ENCODE peak calls at places on chromosomes 2 and 18, in seven cellular contexts. One of them, this sample, is unnamed.

GRCh38 chr2:7083580-7084509 is 166.6 kb downstream of the RNF144A start:
- DNase-seq in stomach: no peak
- DNase-seq in IMR-90: peak; percentile 25
- DNase-seq in K562: peak; percentile 68
- DNase-seq in testis: no peak
- DNase-seq in HCT116: peak; percentile 32
- DNase-seq in body of pancreas: no peak
- DNase-seq in this sample: peak; percentile 47

GRCh38 chr2:6233932-6234331 is 541.7 kb downstream of the SOX11 start:
- DNase-seq in stomach: no peak
- DNase-seq in IMR-90: no peak
- DNase-seq in K562: no peak
- DNase-seq in testis: no peak
- DNase-seq in HCT116: no peak
- DNase-seq in body of pancreas: no peak
- DNase-seq in this sample: no peak

GRCh38 chr2:45344071-45344470 is 267.0 kb downstream of the SRBD1 start:
- DNase-seq in stomach: no peak
- DNase-seq in IMR-90: no peak
- DNase-seq in K562: no peak
- DNase-seq in testis: no peak
- DNase-seq in HCT116: no peak
- DNase-seq in body of pancreas: no peak
- DNase-seq in this sample: no peak

GRCh38 chr2:167537743-167538142 is 649.5 kb downstream of the XIRP2 start:
- DNase-seq in stomach: no peak
- DNase-seq in IMR-90: no peak
- DNase-seq in K562: no peak
- DNase-seq in testis: no peak
- DNase-seq in HCT116: no peak
- DNase-seq in body of pancreas: no peak
- DNase-seq in this sample: no peak

GRCh38 chr2:241095594-241096290 is 6.3 kb downstream of the MTERF4 start:
- DNase-seq in stomach: no peak
- DNase-seq in IMR-90: no peak
- DNase-seq in K562: no peak
- DNase-seq in testis: peak; percentile 13
- DNase-seq in HCT116: no peak
- DNase-seq in body of pancreas: no peak
- DNase-seq in this sample: no peak

GRCh38 chr2:63665091-63665490 is 76.3 kb downstream of the MDH1 start:
- DNase-seq in stomach: no peak
- DNase-seq in IMR-90: no peak
- DNase-seq in K562: no peak
- DNase-seq in testis: no peak
- DNase-seq in HCT116: no peak
- DNase-seq in body of pancreas: no peak
- DNase-seq in this sample: no peak

GRCh38 chr2:209323738-209324137 is 100.1 kb upstream of the MAP2 start:
- DNase-seq in stomach: no peak
- DNase-seq in IMR-90: no peak
- DNase-seq in K562: no peak
- DNase-seq in testis: no peak
- DNase-seq in HCT116: no peak
- DNase-seq in body of pancreas: no peak
- DNase-seq in this sample: peak; percentile 8

GRCh38 chr2:112137516-112138142 is 556 bp upstream of the FBLN7 start:
- DNase-seq in stomach: no peak
- DNase-seq in IMR-90: peak; percentile 37
- DNase-seq in K562: no peak
- DNase-seq in testis: no peak
- DNase-seq in HCT116: no peak
- DNase-seq in body of pancreas: peak; percentile 34
- DNase-seq in this sample: no peak

GRCh38 chr2:156464106-156464505 is 27.9 kb downstream of the GPD2 start:
- DNase-seq in stomach: no peak
- DNase-seq in IMR-90: peak; percentile 54
- DNase-seq in K562: no peak
- DNase-seq in testis: no peak
- DNase-seq in HCT116: no peak
- DNase-seq in body of pancreas: no peak
- DNase-seq in this sample: no peak

GRCh38 chr18:44180683-44181082 is 500.0 kb upstream of the SETBP1 start:
- DNase-seq in stomach: no peak
- DNase-seq in IMR-90: peak; percentile 3
- DNase-seq in K562: no peak
- DNase-seq in testis: no peak
- DNase-seq in HCT116: no peak
- DNase-seq in body of pancreas: no peak
- DNase-seq in this sample: no peak

GRCh38 chr2:34950797-34951196 is 1351.7 kb upstream of the FAM98A start:
- DNase-seq in stomach: no peak
- DNase-seq in IMR-90: no peak
- DNase-seq in K562: no peak
- DNase-seq in testis: no peak
- DNase-seq in HCT116: no peak
- DNase-seq in body of pancreas: no peak
- DNase-seq in this sample: no peak

GRCh38 chr2:147182260-147182659 is 662.6 kb upstream of the ACVR2A start:
- DNase-seq in stomach: peak; percentile 58
- DNase-seq in IMR-90: no peak
- DNase-seq in K562: no peak
- DNase-seq in testis: no peak
- DNase-seq in HCT116: no peak
- DNase-seq in body of pancreas: no peak
- DNase-seq in this sample: no peak

GRCh38 chr2:25537526-25537925 is 135.9 kb downstream of the DTNB start:
- DNase-seq in stomach: no peak
- DNase-seq in IMR-90: no peak
- DNase-seq in K562: no peak
- DNase-seq in testis: no peak
- DNase-seq in HCT116: no peak
- DNase-seq in body of pancreas: no peak
- DNase-seq in this sample: no peak

GRCh38 chr2:61786876-61787275 is 67.0 kb downstream of the FAM161A start:
- DNase-seq in stomach: no peak
- DNase-seq in IMR-90: no peak
- DNase-seq in K562: no peak
- DNase-seq in testis: no peak
- DNase-seq in HCT116: no peak
- DNase-seq in body of pancreas: no peak
- DNase-seq in this sample: no peak

DNA sequence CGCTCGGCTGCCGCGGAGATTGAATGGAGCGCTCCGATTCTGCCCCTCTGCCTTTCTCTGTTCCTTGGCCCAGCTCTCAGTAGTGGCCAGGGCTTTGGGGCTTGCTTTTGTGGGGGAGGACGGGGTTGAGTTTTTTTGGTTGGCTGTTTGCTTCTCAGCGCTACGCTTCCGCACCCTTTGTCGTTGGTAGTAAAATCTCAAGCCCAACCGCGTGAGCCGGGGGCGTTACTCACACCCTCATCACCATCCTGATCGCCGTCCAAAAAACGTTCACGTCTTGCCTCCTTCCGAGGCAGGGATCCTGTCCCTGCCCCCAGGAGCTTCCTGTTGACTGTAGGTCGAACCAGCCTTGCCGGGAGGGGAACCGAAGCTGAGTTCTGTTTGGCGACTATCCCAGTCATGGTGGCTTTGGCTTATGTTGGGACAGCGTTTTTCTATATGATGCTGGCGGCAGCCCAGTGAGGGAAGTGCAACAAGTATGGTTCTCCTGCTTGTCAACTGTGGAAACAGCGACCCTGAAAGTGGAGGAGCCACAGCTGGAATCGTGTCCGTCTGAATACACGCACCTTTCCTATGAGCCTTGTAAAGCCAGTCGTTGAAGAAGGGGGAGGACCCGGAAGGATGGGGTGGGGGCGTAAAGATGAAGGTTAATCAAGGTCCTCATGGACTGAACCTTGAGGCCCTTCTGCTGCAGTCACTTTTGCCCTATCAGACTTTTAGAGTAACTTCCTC is 797 bp upstream of the YES1 start:
- DNase-seq in stomach: peak; percentile 66
- DNase-seq in IMR-90: peak; percentile 82
- DNase-seq in K562: peak; percentile 91
- DNase-seq in testis: peak; percentile 82
- DNase-seq in HCT116: peak; percentile 51
- DNase-seq in body of pancreas: peak; percentile 75
- DNase-seq in this sample: peak; percentile 91
- TF ChIP-seq POLR2A in stomach: no peak
- TF ChIP-seq POLR2A in IMR-90: peak; percentile 83
- TF ChIP-seq POLR2A in K562: peak; percentile 98
- TF ChIP-seq POLR2A in testis: no peak
- TF ChIP-seq POLR2A in HCT116: no peak
- TF ChIP-seq POLR2A in body of pancreas: peak; percentile 44
- TF ChIP-seq POLR2A in this sample: peak; percentile 66

DNA sequence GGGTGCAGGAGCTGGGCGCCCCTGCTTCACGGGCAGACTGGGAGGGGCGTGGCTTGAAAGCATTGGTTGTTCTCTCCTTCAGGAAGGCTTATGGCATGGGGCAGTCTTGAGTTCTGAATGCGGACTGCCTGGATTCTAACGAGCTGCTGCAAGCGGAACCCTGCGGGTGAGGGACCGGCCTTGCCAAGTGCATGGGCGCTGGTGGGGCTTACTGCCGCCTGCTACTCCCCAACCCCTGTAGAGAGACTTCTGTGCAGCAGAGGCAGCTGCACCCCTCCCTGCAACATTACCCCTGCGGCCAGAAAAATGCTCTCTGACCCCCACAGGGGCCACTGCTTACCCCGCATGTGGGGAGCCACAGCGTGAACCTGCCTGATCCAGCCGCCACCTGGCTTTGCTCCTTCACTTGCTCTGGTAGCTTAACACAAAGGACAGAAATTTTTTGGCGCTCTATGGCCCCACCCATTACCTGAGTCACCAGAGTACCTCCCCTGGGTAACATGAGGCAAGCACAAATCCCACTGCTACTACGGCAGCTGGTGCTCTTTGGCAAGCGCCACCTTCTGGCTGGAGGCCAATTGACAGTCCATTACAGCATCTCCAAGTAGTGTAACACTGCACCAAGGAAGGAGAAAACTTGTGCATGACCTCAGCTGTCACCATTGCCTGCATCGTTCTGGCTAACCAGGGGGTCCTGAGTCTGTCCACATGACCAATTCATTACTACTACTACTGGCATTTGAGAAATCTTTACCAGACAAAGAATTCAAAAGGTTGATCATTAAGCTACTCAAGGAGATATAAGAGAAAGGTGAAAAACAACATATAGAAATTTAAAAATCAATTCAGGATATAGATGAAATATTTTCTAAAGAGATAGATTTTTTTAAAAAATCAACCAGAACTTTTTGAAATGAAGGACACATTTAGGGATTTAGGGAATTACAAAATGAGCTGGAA is 35.4 kb downstream of the MYL12B start:
- DNase-seq in stomach: peak; percentile 94
- DNase-seq in IMR-90: peak; percentile 86
- DNase-seq in K562: peak; percentile 93
- DNase-seq in testis: peak; percentile 96
- DNase-seq in HCT116: peak; percentile 94
- DNase-seq in body of pancreas: peak; percentile 98
- DNase-seq in this sample: peak; percentile 95
- TF ChIP-seq POLR2A in stomach: no peak
- TF ChIP-seq POLR2A in IMR-90: no peak
- TF ChIP-seq POLR2A in K562: peak; percentile 88
- TF ChIP-seq POLR2A in testis: no peak
- TF ChIP-seq POLR2A in HCT116: peak; percentile 95
- TF ChIP-seq POLR2A in body of pancreas: peak; percentile 90
- TF ChIP-seq POLR2A in this sample: peak; percentile 82

DNA sequence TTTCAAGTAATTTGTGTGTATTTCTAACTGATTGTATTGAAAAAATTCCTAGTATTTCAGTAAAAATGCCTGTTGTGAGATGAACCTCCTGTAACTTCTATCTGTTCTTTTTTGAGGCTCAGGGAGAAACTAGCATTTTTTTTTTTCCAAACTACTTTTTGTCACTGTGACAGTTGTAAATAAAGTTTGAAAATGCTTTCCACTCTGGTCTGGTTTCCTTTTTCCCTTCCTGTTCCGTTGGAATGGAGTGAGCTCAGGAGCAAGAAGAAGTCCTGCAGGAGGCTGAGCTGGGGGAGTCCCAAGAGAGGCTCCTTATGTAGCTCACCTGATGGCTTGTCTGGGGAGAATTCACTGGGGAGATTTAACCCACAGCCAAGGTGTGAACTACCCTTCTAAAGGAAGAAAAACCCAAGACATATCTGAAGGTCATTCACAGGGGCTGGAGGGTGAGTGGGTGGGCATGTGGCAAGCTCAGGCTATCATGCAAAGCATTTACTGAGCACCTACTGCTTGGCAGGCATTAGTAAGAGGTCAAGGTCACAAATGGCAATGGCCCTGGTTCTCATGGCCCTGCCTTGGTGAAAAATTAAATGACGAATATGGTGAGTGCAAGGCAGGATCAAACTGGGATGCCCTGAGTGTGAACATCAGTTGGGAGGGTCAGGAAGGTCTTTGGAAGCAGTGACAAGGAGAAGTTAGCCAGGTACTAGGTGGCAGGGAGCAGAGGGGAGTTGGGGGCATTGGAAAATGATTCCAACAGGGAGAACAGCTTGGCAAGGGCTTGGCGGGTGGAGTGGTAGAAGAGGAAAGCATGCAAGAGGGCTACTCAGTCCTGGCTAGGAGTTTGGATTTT is 28.7 kb downstream of the LBH start:
- DNase-seq in stomach: no peak
- DNase-seq in IMR-90: no peak
- DNase-seq in K562: no peak
- DNase-seq in testis: no peak
- DNase-seq in HCT116: no peak
- DNase-seq in body of pancreas: no peak
- DNase-seq in this sample: no peak
- TF ChIP-seq POLR2A in stomach: no peak
- TF ChIP-seq POLR2A in IMR-90: no peak
- TF ChIP-seq POLR2A in K562: no peak
- TF ChIP-seq POLR2A in testis: no peak
- TF ChIP-seq POLR2A in HCT116: no peak
- TF ChIP-seq POLR2A in body of pancreas: no peak
- TF ChIP-seq POLR2A in this sample: no peak

DNA sequence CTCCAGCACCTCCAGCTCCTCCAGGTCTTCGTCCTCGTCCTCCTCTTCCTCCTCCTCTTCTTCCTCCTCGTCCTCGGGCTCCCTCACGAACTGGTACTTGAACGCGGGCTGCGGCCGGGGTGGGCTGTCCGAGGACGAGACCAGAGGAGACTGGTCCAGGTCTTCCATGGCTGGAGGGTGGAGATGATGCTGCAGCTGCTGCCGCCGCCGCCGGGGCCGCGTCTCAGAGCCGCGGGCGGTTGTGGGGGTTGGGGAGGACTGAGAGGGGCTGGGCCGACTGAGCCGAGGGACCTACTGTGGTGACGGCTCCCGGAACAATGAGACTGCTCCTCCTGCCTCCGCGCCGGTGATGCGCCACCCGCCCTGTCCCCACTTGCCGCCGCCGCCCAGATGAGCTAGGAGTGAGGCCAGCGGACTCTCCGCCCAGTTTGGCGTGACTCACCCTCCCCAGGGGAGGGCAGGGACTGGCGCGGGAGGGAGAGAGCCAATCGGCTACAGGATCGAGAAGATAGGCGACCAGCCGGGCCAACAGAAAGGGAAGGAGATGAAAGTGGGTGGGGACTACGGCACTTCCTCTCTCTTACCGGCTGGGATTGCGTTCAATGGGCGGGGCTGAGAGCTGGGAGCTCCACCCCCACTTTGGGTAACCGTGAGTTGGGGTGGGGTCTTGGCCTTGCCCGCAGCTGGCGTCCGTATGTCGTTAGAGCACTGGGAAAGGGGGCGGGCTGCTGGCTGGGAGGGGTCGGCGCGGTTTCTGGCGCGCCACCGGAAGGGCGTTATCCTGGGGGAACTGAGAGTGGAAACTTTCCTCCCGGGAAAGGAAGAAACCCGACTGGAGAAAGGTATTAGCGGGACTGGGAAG is at the start of gene RTN4:
- DNase-seq in stomach: peak; percentile 97
- DNase-seq in IMR-90: peak; percentile 100
- DNase-seq in K562: peak; percentile 100
- DNase-seq in testis: peak; percentile 99
- DNase-seq in HCT116: peak; percentile 97
- DNase-seq in body of pancreas: peak; percentile 98
- DNase-seq in this sample: peak; percentile 99
- TF ChIP-seq POLR2A in stomach: peak; percentile 96
- TF ChIP-seq POLR2A in IMR-90: peak; percentile 99
- TF ChIP-seq POLR2A in K562: peak; percentile 95
- TF ChIP-seq POLR2A in testis: peak; percentile 99
- TF ChIP-seq POLR2A in HCT116: peak; percentile 95
- TF ChIP-seq POLR2A in body of pancreas: peak; percentile 98
- TF ChIP-seq POLR2A in this sample: peak; percentile 97